ENCODE peak calls at places on chromosome 18, in ten cellular contexts. One of them, this sample, is unnamed.

GRCh38 chr18:47826157-47827074 is 104.0 kb downstream of the SMAD2 start:
- DNase-seq in activated T-helper 1 cell treated with anti-CD3 and anti-CD28 coated beads, Interleukin-2, amount 50 U/mL, for 16 hours: no peak
- DNase-seq in MV-4-11: peak; percentile 22
- DNase-seq in adrenal gland: no peak
- DNase-seq in hypothalamus: no peak
- DNase-seq in activated CD4-positive, alpha-beta T cell treated with anti-CD3 and anti-CD28 coated beads, Interleukin-2, amount 50 U/mL, for 1 hour: no peak
- DNase-seq in stimulated activated CD8-positive, alpha-beta memory T cell treated with anti-CD3 and anti-CD28 coated beads, Interleukin-7, amount 100 ng/mL, for 1 hour: no peak
- DNase-seq in NCI-H1105 treated with DMSO at 0.1 percent for 48 hours: peak; percentile 17
- DNase-seq in HEK293T: no peak
- DNase-seq in mucosa of descending colon: no peak
- DNase-seq in this sample: no peak

GRCh38 chr18:3179430-3180089 is 40.2 kb downstream of the MYOM1 start:
- DNase-seq in activated T-helper 1 cell treated with anti-CD3 and anti-CD28 coated beads, Interleukin-2, amount 50 U/mL, for 16 hours: no peak
- DNase-seq in MV-4-11: peak; percentile 83
- DNase-seq in adrenal gland: no peak
- DNase-seq in hypothalamus: no peak
- DNase-seq in activated CD4-positive, alpha-beta T cell treated with anti-CD3 and anti-CD28 coated beads, Interleukin-2, amount 50 U/mL, for 1 hour: no peak
- DNase-seq in stimulated activated CD8-positive, alpha-beta memory T cell treated with anti-CD3 and anti-CD28 coated beads, Interleukin-7, amount 100 ng/mL, for 1 hour: no peak
- DNase-seq in NCI-H1105 treated with DMSO at 0.1 percent for 48 hours: no peak
- DNase-seq in HEK293T: no peak
- DNase-seq in mucosa of descending colon: no peak
- DNase-seq in this sample: no peak

GRCh38 chr18:45997689-45998088 is 30.6 kb upstream of the EPG5 start:
- DNase-seq in activated T-helper 1 cell treated with anti-CD3 and anti-CD28 coated beads, Interleukin-2, amount 50 U/mL, for 16 hours: no peak
- DNase-seq in MV-4-11: peak; percentile 70
- DNase-seq in adrenal gland: no peak
- DNase-seq in hypothalamus: no peak
- DNase-seq in activated CD4-positive, alpha-beta T cell treated with anti-CD3 and anti-CD28 coated beads, Interleukin-2, amount 50 U/mL, for 1 hour: no peak
- DNase-seq in stimulated activated CD8-positive, alpha-beta memory T cell treated with anti-CD3 and anti-CD28 coated beads, Interleukin-7, amount 100 ng/mL, for 1 hour: no peak
- DNase-seq in NCI-H1105 treated with DMSO at 0.1 percent for 48 hours: no peak
- DNase-seq in HEK293T: no peak
- DNase-seq in mucosa of descending colon: no peak
- DNase-seq in this sample: no peak

GRCh38 chr18:72410399-72410798 is 133.7 kb downstream of the CBLN2 start:
- DNase-seq in activated T-helper 1 cell treated with anti-CD3 and anti-CD28 coated beads, Interleukin-2, amount 50 U/mL, for 16 hours: no peak
- DNase-seq in MV-4-11: no peak
- DNase-seq in adrenal gland: no peak
- DNase-seq in hypothalamus: no peak
- DNase-seq in activated CD4-positive, alpha-beta T cell treated with anti-CD3 and anti-CD28 coated beads, Interleukin-2, amount 50 U/mL, for 1 hour: no peak
- DNase-seq in stimulated activated CD8-positive, alpha-beta memory T cell treated with anti-CD3 and anti-CD28 coated beads, Interleukin-7, amount 100 ng/mL, for 1 hour: no peak
- DNase-seq in NCI-H1105 treated with DMSO at 0.1 percent for 48 hours: no peak
- DNase-seq in HEK293T: no peak
- DNase-seq in mucosa of descending colon: no peak
- DNase-seq in this sample: peak; percentile 16

GRCh38 chr18:65753520-65753919 is 2.7 kb downstream of the CDH7 start:
- DNase-seq in activated T-helper 1 cell treated with anti-CD3 and anti-CD28 coated beads, Interleukin-2, amount 50 U/mL, for 16 hours: no peak
- DNase-seq in MV-4-11: peak; percentile 59
- DNase-seq in adrenal gland: no peak
- DNase-seq in hypothalamus: no peak
- DNase-seq in activated CD4-positive, alpha-beta T cell treated with anti-CD3 and anti-CD28 coated beads, Interleukin-2, amount 50 U/mL, for 1 hour: no peak
- DNase-seq in stimulated activated CD8-positive, alpha-beta memory T cell treated with anti-CD3 and anti-CD28 coated beads, Interleukin-7, amount 100 ng/mL, for 1 hour: no peak
- DNase-seq in NCI-H1105 treated with DMSO at 0.1 percent for 48 hours: peak; percentile 32
- DNase-seq in HEK293T: peak; percentile 33
- DNase-seq in mucosa of descending colon: no peak
- DNase-seq in this sample: peak; percentile 43

GRCh38 chr18:79753391-79753851 is 44.3 kb upstream of the KCNG2 start:
- DNase-seq in activated T-helper 1 cell treated with anti-CD3 and anti-CD28 coated beads, Interleukin-2, amount 50 U/mL, for 16 hours: no peak
- DNase-seq in MV-4-11: no peak
- DNase-seq in adrenal gland: no peak
- DNase-seq in hypothalamus: no peak
- DNase-seq in activated CD4-positive, alpha-beta T cell treated with anti-CD3 and anti-CD28 coated beads, Interleukin-2, amount 50 U/mL, for 1 hour: no peak
- DNase-seq in stimulated activated CD8-positive, alpha-beta memory T cell treated with anti-CD3 and anti-CD28 coated beads, Interleukin-7, amount 100 ng/mL, for 1 hour: no peak
- DNase-seq in NCI-H1105 treated with DMSO at 0.1 percent for 48 hours: no peak
- DNase-seq in HEK293T: no peak
- DNase-seq in mucosa of descending colon: peak; percentile 37
- DNase-seq in this sample: no peak

GRCh38 chr18:56068030-56068671 is 480.2 kb upstream of the TCF4 start:
- DNase-seq in activated T-helper 1 cell treated with anti-CD3 and anti-CD28 coated beads, Interleukin-2, amount 50 U/mL, for 16 hours: no peak
- DNase-seq in MV-4-11: no peak
- DNase-seq in adrenal gland: no peak
- DNase-seq in hypothalamus: no peak
- DNase-seq in activated CD4-positive, alpha-beta T cell treated with anti-CD3 and anti-CD28 coated beads, Interleukin-2, amount 50 U/mL, for 1 hour: no peak
- DNase-seq in stimulated activated CD8-positive, alpha-beta memory T cell treated with anti-CD3 and anti-CD28 coated beads, Interleukin-7, amount 100 ng/mL, for 1 hour: no peak
- DNase-seq in NCI-H1105 treated with DMSO at 0.1 percent for 48 hours: peak; percentile 22
- DNase-seq in HEK293T: no peak
- DNase-seq in mucosa of descending colon: no peak
- DNase-seq in this sample: peak; percentile 70

GRCh38 chr18:69659142-69659651 is 258.5 kb downstream of the DOK6 start:
- DNase-seq in activated T-helper 1 cell treated with anti-CD3 and anti-CD28 coated beads, Interleukin-2, amount 50 U/mL, for 16 hours: no peak
- DNase-seq in MV-4-11: no peak
- DNase-seq in adrenal gland: no peak
- DNase-seq in hypothalamus: no peak
- DNase-seq in activated CD4-positive, alpha-beta T cell treated with anti-CD3 and anti-CD28 coated beads, Interleukin-2, amount 50 U/mL, for 1 hour: no peak
- DNase-seq in stimulated activated CD8-positive, alpha-beta memory T cell treated with anti-CD3 and anti-CD28 coated beads, Interleukin-7, amount 100 ng/mL, for 1 hour: no peak
- DNase-seq in NCI-H1105 treated with DMSO at 0.1 percent for 48 hours: peak; percentile 96
- DNase-seq in HEK293T: no peak
- DNase-seq in mucosa of descending colon: no peak
- DNase-seq in this sample: no peak

GRCh38 chr18:35553300-35553699 is 28.2 kb upstream of the GALNT1 start:
- DNase-seq in activated T-helper 1 cell treated with anti-CD3 and anti-CD28 coated beads, Interleukin-2, amount 50 U/mL, for 16 hours: no peak
- DNase-seq in MV-4-11: no peak
- DNase-seq in adrenal gland: no peak
- DNase-seq in hypothalamus: no peak
- DNase-seq in activated CD4-positive, alpha-beta T cell treated with anti-CD3 and anti-CD28 coated beads, Interleukin-2, amount 50 U/mL, for 1 hour: no peak
- DNase-seq in stimulated activated CD8-positive, alpha-beta memory T cell treated with anti-CD3 and anti-CD28 coated beads, Interleukin-7, amount 100 ng/mL, for 1 hour: no peak
- DNase-seq in NCI-H1105 treated with DMSO at 0.1 percent for 48 hours: no peak
- DNase-seq in HEK293T: no peak
- DNase-seq in mucosa of descending colon: no peak
- DNase-seq in this sample: no peak

GRCh38 chr18:25305584-25305983 is 46.4 kb downstream of the ZNF521 start:
- DNase-seq in activated T-helper 1 cell treated with anti-CD3 and anti-CD28 coated beads, Interleukin-2, amount 50 U/mL, for 16 hours: no peak
- DNase-seq in MV-4-11: no peak
- DNase-seq in adrenal gland: no peak
- DNase-seq in hypothalamus: no peak
- DNase-seq in activated CD4-positive, alpha-beta T cell treated with anti-CD3 and anti-CD28 coated beads, Interleukin-2, amount 50 U/mL, for 1 hour: no peak
- DNase-seq in stimulated activated CD8-positive, alpha-beta memory T cell treated with anti-CD3 and anti-CD28 coated beads, Interleukin-7, amount 100 ng/mL, for 1 hour: no peak
- DNase-seq in NCI-H1105 treated with DMSO at 0.1 percent for 48 hours: no peak
- DNase-seq in HEK293T: no peak
- DNase-seq in mucosa of descending colon: no peak
- DNase-seq in this sample: no peak